ENCODE peak calls at places on chromosome 4, in ten cellular contexts. One of them, this sample, is unnamed.

GRCh38 chr4:160364217-160364616 is 1261.3 kb downstream of the RAPGEF2 start:
- DNase-seq in ovary: no peak
- DNase-seq in A549: no peak
- DNase-seq in HCT116: no peak
- DNase-seq in sigmoid colon: no peak
- DNase-seq in uterus: no peak
- DNase-seq in gastrocnemius medialis: no peak
- DNase-seq in suprapubic skin: no peak
- DNase-seq in esophagus squamous epithelium: no peak
- DNase-seq in body of pancreas: no peak
- DNase-seq in this sample: no peak

GRCh38 chr4:128480945-128481344 is 193.3 kb upstream of the PGRMC2 start:
- DNase-seq in ovary: no peak
- DNase-seq in A549: no peak
- DNase-seq in HCT116: no peak
- DNase-seq in sigmoid colon: no peak
- DNase-seq in uterus: no peak
- DNase-seq in gastrocnemius medialis: no peak
- DNase-seq in suprapubic skin: no peak
- DNase-seq in esophagus squamous epithelium: no peak
- DNase-seq in body of pancreas: no peak
- DNase-seq in this sample: no peak

GRCh38 chr4:113013746-113014145 is 35.7 kb upstream of the ANK2 start:
- DNase-seq in ovary: no peak
- DNase-seq in A549: no peak
- DNase-seq in HCT116: no peak
- DNase-seq in sigmoid colon: no peak
- DNase-seq in uterus: no peak
- DNase-seq in gastrocnemius medialis: no peak
- DNase-seq in suprapubic skin: no peak
- DNase-seq in esophagus squamous epithelium: no peak
- DNase-seq in body of pancreas: no peak
- DNase-seq in this sample: no peak

GRCh38 chr4:149896428-149896827 is 80.8 kb upstream of the IQCM start:
- DNase-seq in ovary: no peak
- DNase-seq in A549: no peak
- DNase-seq in HCT116: peak; percentile 13
- DNase-seq in sigmoid colon: no peak
- DNase-seq in uterus: no peak
- DNase-seq in gastrocnemius medialis: no peak
- DNase-seq in suprapubic skin: no peak
- DNase-seq in esophagus squamous epithelium: no peak
- DNase-seq in body of pancreas: no peak
- DNase-seq in this sample: no peak

GRCh38 chr4:20126906-20127305 is 124.8 kb upstream of the SLIT2 start:
- DNase-seq in ovary: no peak
- DNase-seq in A549: no peak
- DNase-seq in HCT116: no peak
- DNase-seq in sigmoid colon: no peak
- DNase-seq in uterus: no peak
- DNase-seq in gastrocnemius medialis: no peak
- DNase-seq in suprapubic skin: no peak
- DNase-seq in esophagus squamous epithelium: no peak
- DNase-seq in body of pancreas: no peak
- DNase-seq in this sample: no peak

GRCh38 chr4:103498161-103499070 is 221.4 kb downstream of the TACR3 start:
- DNase-seq in ovary: no peak
- DNase-seq in A549: no peak
- DNase-seq in HCT116: no peak
- DNase-seq in sigmoid colon: no peak
- DNase-seq in uterus: no peak
- DNase-seq in gastrocnemius medialis: no peak
- DNase-seq in suprapubic skin: no peak
- DNase-seq in esophagus squamous epithelium: no peak
- DNase-seq in body of pancreas: no peak
- DNase-seq in this sample: peak; percentile 33

GRCh38 chr4:41122775-41123174 is 91.6 kb downstream of the APBB2 start:
- DNase-seq in ovary: no peak
- DNase-seq in A549: no peak
- DNase-seq in HCT116: no peak
- DNase-seq in sigmoid colon: no peak
- DNase-seq in uterus: no peak
- DNase-seq in gastrocnemius medialis: no peak
- DNase-seq in suprapubic skin: no peak
- DNase-seq in esophagus squamous epithelium: no peak
- DNase-seq in body of pancreas: no peak
- DNase-seq in this sample: no peak

GRCh38 chr4:6308890-6309643 is 39.4 kb downstream of the WFS1 start:
- DNase-seq in ovary: peak; percentile 76
- DNase-seq in A549: no peak
- DNase-seq in HCT116: no peak
- DNase-seq in sigmoid colon: no peak
- DNase-seq in uterus: peak; percentile 31
- DNase-seq in gastrocnemius medialis: no peak
- DNase-seq in suprapubic skin: no peak
- DNase-seq in esophagus squamous epithelium: no peak
- DNase-seq in body of pancreas: no peak
- DNase-seq in this sample: no peak

GRCh38 chr4:176030391-176030790 is 35.2 kb upstream of the WDR17 start:
- DNase-seq in ovary: no peak
- DNase-seq in A549: no peak
- DNase-seq in HCT116: no peak
- DNase-seq in sigmoid colon: no peak
- DNase-seq in uterus: no peak
- DNase-seq in gastrocnemius medialis: no peak
- DNase-seq in suprapubic skin: no peak
- DNase-seq in esophagus squamous epithelium: no peak
- DNase-seq in body of pancreas: no peak
- DNase-seq in this sample: no peak

GRCh38 chr4:187309456-187309855 is 585.8 kb upstream of the FAT1 start:
- DNase-seq in ovary: no peak
- DNase-seq in A549: no peak
- DNase-seq in HCT116: no peak
- DNase-seq in sigmoid colon: no peak
- DNase-seq in uterus: no peak
- DNase-seq in gastrocnemius medialis: no peak
- DNase-seq in suprapubic skin: no peak
- DNase-seq in esophagus squamous epithelium: no peak
- DNase-seq in body of pancreas: no peak
- DNase-seq in this sample: no peak

GRCh38 chr4:85613901-85614300 is 139.0 kb downstream of the ARHGAP24 start:
- DNase-seq in ovary: no peak
- DNase-seq in A549: no peak
- DNase-seq in HCT116: no peak
- DNase-seq in sigmoid colon: no peak
- DNase-seq in uterus: no peak
- DNase-seq in gastrocnemius medialis: no peak
- DNase-seq in suprapubic skin: no peak
- DNase-seq in esophagus squamous epithelium: no peak
- DNase-seq in body of pancreas: no peak
- DNase-seq in this sample: no peak

GRCh38 chr4:94341468-94341867 is 1.2 kb downstream of the HPGDS start:
- DNase-seq in ovary: no peak
- DNase-seq in A549: no peak
- DNase-seq in HCT116: no peak
- DNase-seq in sigmoid colon: no peak
- DNase-seq in uterus: no peak
- DNase-seq in gastrocnemius medialis: no peak
- DNase-seq in suprapubic skin: no peak
- DNase-seq in esophagus squamous epithelium: no peak
- DNase-seq in body of pancreas: no peak
- DNase-seq in this sample: no peak

DNA sequence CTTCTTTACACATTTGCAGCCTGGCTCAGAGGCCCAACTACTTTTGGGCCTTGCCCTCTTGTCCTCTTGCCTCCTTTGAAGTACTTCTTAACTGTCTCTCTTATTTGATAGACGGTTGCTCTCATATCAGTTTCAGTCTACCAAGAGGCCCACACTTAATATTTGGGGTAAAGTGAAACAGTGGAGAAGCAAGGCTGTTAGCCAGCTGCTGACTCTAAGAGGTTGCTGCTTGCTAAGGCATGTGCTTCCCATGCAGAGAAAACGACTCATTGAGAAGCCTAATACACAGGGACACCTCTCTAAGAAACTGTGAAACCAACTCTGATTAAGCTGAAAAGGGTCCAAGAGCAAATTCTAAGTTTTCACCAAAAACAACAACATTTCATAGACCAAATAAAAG is 94.6 kb downstream of the PPP3CA start:
- DNase-seq in ovary: no peak
- DNase-seq in A549: no peak
- DNase-seq in HCT116: no peak
- DNase-seq in sigmoid colon: no peak
- DNase-seq in uterus: no peak
- DNase-seq in gastrocnemius medialis: no peak
- DNase-seq in suprapubic skin: no peak
- DNase-seq in esophagus squamous epithelium: no peak
- DNase-seq in body of pancreas: no peak
- DNase-seq in this sample: no peak
- H3K4me1 ChIP-seq in ovary: peaks cover 4% of the 10 kb centered on the region
- H3K4me1 ChIP-seq in A549: peaks cover 10% of the 10 kb centered on the region
- H3K4me1 ChIP-seq in HCT116: no peaks in the 10 kb centered on the region
- H3K4me1 ChIP-seq in sigmoid colon: no peaks in the 10 kb centered on the region
- H3K4me1 ChIP-seq in uterus: no peaks in the 10 kb centered on the region
- H3K4me1 ChIP-seq in gastrocnemius medialis: peaks cover 16% of the 10 kb centered on the region
- H3K4me1 ChIP-seq in suprapubic skin: peaks cover 14% of the 10 kb centered on the region
- H3K4me1 ChIP-seq in esophagus squamous epithelium: no peaks in the 10 kb centered on the region
- H3K4me1 ChIP-seq in body of pancreas: peaks cover 22% of the 10 kb centered on the region
- H3K4me1 ChIP-seq in this sample: peaks cover 16% of the 10 kb centered on the region

DNA sequence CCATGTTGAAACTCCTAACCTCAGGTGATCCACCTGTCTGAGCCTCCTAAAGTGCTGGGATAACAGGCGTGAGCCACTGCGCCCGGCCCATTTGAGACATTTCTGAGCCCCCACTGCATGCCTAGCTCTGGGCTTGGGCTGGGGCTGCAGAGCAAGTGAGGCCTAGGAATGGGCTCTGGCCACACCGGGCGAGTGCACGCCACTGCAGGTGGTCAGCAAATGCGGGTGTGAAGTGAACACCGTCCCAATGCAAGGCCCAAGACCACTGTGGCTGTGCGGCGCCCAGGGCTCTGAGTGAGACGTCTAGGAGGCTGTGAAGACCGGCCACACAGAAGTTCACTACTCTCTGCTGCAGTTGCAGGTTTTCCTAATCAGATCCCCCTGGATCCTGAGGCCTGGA is 9.5 kb downstream of the SH3TC1 start:
- DNase-seq in ovary: no peak
- DNase-seq in A549: no peak
- DNase-seq in HCT116: no peak
- DNase-seq in sigmoid colon: no peak
- DNase-seq in uterus: no peak
- DNase-seq in gastrocnemius medialis: no peak
- DNase-seq in suprapubic skin: no peak
- DNase-seq in esophagus squamous epithelium: no peak
- DNase-seq in body of pancreas: no peak
- DNase-seq in this sample: no peak
- H3K27ac ChIP-seq in ovary: no peak overlapping the region
- H3K27ac ChIP-seq in A549: no peak overlapping the region
- H3K27ac ChIP-seq in HCT116: no peak overlapping the region
- H3K27ac ChIP-seq in sigmoid colon: no peak overlapping the region
- H3K27ac ChIP-seq in uterus: no peak overlapping the region
- H3K27ac ChIP-seq in gastrocnemius medialis: no peak overlapping the region
- H3K27ac ChIP-seq in suprapubic skin: no peak overlapping the region
- H3K27ac ChIP-seq in esophagus squamous epithelium: no peak overlapping the region
- H3K27ac ChIP-seq in body of pancreas: no peak overlapping the region
- H3K27ac ChIP-seq in this sample: no peak overlapping the region

DNA sequence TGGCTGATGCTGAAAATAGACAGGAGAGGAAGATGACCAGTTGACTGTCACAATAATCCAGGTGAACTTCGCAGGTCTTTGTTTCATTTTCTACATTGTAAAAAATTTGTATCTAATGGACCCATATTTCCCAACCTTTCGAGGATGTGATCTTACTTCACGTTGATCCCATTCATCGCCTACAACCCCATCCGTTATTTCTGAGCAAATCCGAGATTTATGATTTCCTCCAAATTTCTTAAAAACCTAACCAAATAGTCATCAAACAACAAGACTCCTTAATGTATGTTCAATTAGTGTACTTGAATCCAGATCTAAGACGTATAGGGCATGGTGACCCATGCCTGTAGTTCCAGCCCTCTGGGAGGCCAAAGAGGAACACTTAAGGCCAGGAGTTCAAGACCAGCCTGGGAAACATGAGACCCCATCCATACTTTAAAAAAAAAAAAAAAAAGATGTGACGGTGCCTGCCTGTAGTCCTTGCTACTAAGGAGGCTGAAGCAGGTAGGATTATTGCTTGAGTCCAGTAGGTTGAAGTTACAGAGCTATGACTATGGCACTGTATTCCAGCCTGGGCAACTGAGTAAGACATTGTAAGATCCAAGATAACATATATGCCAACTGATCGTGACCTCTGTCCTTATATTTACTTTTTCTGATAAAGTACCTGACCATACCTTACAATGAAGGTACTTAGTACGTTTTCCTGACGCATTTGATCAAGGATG is 5.7 kb downstream of the RPL9 start:
- DNase-seq in ovary: no peak
- DNase-seq in A549: no peak
- DNase-seq in HCT116: no peak
- DNase-seq in sigmoid colon: no peak
- DNase-seq in uterus: no peak
- DNase-seq in gastrocnemius medialis: no peak
- DNase-seq in suprapubic skin: no peak
- DNase-seq in esophagus squamous epithelium: no peak
- DNase-seq in body of pancreas: no peak
- DNase-seq in this sample: no peak
- TF ChIP-seq POLR2A in ovary: no peak
- TF ChIP-seq POLR2A in A549: no peak
- TF ChIP-seq POLR2A in HCT116: no peak
- TF ChIP-seq POLR2A in sigmoid colon: no peak
- TF ChIP-seq POLR2A in uterus: no peak
- TF ChIP-seq POLR2A in gastrocnemius medialis: no peak
- TF ChIP-seq POLR2A in suprapubic skin: no peak
- TF ChIP-seq POLR2A in esophagus squamous epithelium: no peak
- TF ChIP-seq POLR2A in body of pancreas: no peak
- TF ChIP-seq POLR2A in this sample: no peak

GRCh38 chr4:17616283-17616682 is 1.8 kb downstream of the MED28 start:
- DNase-seq in ovary: no peak
- DNase-seq in A549: no peak
- DNase-seq in HCT116: no peak
- DNase-seq in sigmoid colon: no peak
- DNase-seq in uterus: no peak
- DNase-seq in gastrocnemius medialis: no peak
- DNase-seq in suprapubic skin: no peak
- DNase-seq in esophagus squamous epithelium: no peak
- DNase-seq in body of pancreas: no peak
- DNase-seq in this sample: no peak
- H3K4me1 ChIP-seq in ovary: peaks cover 8% of the 10 kb centered on the region
- H3K4me1 ChIP-seq in A549: peaks cover 11% of the 10 kb centered on the region
- H3K4me1 ChIP-seq in HCT116: peaks cover 5% of the 10 kb centered on the region
- H3K4me1 ChIP-seq in sigmoid colon: no peaks in the 10 kb centered on the region
- H3K4me1 ChIP-seq in uterus: peaks cover 14% of the 10 kb centered on the region
- H3K4me1 ChIP-seq in gastrocnemius medialis: peaks cover 58% of the 10 kb centered on the region
- H3K4me1 ChIP-seq in suprapubic skin: peaks cover 40% of the 10 kb centered on the region
- H3K4me1 ChIP-seq in esophagus squamous epithelium: peaks cover 35% of the 10 kb centered on the region
- H3K4me1 ChIP-seq in body of pancreas: peaks cover 43% of the 10 kb centered on the region
- H3K4me1 ChIP-seq in this sample: peaks cover 58% of the 10 kb centered on the region